ENCODE peak calls at places on chromosomes 3 and 15, in six cellular contexts. W is heart left ventricle; K is keratinocyte; E is aorta; P is CD8-positive, alpha-beta memory T cell; M is tibial artery. N is an unnamed sample.

GRCh38 chr3:170713648-170714047 is 127.8 kb upstream of the SLC7A14 start:
- DNase-seq in W (no peak), K (no peak), E (no peak), P (no peak), M (no peak), N (no peak)

GRCh38 chr15:49858076-49858475 is 237.2 kb downstream of the DTWD1 start:
- DNase-seq in W (no peak), K (no peak), E (no peak), P (no peak), M (no peak), N (no peak)

GRCh38 chr3:183108002-183108449 is 8.7 kb upstream of the MCCC1 start:
- DNase-seq in W (no peak), K (no peak), E (no peak), P (no peak), M (no peak), N (no peak)

GRCh38 chr3:7382293-7383033 is 521.5 kb downstream of the GRM7 start:
- DNase-seq in W (no peak), K (no peak), E (no peak), P (no peak), M (no peak), N (no peak)

GRCh38 chr3:78999139-78999538 is 768.7 kb downstream of the ROBO1 start:
- DNase-seq in W (no peak), K (no peak), E (no peak), P (no peak), M (no peak), N (no peak)

GRCh38 chr3:59482684-59483083 is 432.9 kb upstream of the CFAP20DC start:
- DNase-seq in W (no peak), K (no peak), E (no peak), P (no peak), M (no peak), N (no peak)

GRCh38 chr15:85024509-85025336 is 43.1 kb downstream of the PDE8A start:
- DNase-seq in W (no peak), K (peak; percentile 13), E (no peak), P (no peak), M (no peak), N (no peak)

GRCh38 chr15:51004103-51004536 is 90.6 kb downstream of the TNFAIP8L3 start:
- DNase-seq in W (no peak), K (peak; percentile 23), E (no peak), P (no peak), M (no peak), N (no peak)

GRCh38 chr15:48653913-48654630 is 8.6 kb upstream of the FBN1 start:
- DNase-seq in W (no peak), K (no peak), E (no peak), P (no peak), M (no peak), N (no peak)

GRCh38 chr3:130787422-130788068 is 40.9 kb upstream of the PIK3R4 start:
- DNase-seq in W (no peak), K (no peak), E (no peak), P (no peak), M (no peak), N (no peak)

GRCh38 chr15:41115088-41115651 is 910 bp downstream of the INO80 start:
- DNase-seq in W (no peak), K (peak; percentile 25), E (no peak), P (peak; percentile 73), M (no peak), N (no peak)

GRCh38 chr3:94036909-94037507 is 8.6 kb upstream of the STX19 start:
- DNase-seq in W (no peak), K (no peak), E (no peak), P (no peak), M (no peak), N (no peak)

GRCh38 chr3:126377211-126377610 is 17.5 kb upstream of the CFAP100 start:
- DNase-seq in W (no peak), K (no peak), E (peak; percentile 11), P (no peak), M (no peak), N (no peak)

GRCh38 chr3:46845860-46846623 is 17.2 kb downstream of the MYL3 start:
- DNase-seq in W (peak; percentile 71), K (no peak), E (peak; percentile 84), P (peak; percentile 79), M (peak; percentile 70), N (peak; percentile 63)

GRCh38 chr3:57890874-57891273 is 117.3 kb upstream of the FLNB start:
- DNase-seq in W (no peak), K (no peak), E (no peak), P (no peak), M (no peak), N (no peak)

GRCh38 chr3:126128504-126129407 is 44.8 kb upstream of the SLC41A3 start:
- DNase-seq in W (no peak), K (no peak), E (peak; percentile 34), P (no peak), M (peak; percentile 10), N (no peak)

GRCh38 chr3:196138464-196138863 is 56.6 kb upstream of the TFRC start:
- DNase-seq in W (no peak), K (no peak), E (no peak), P (no peak), M (no peak), N (no peak)

GRCh38 chr3:81393251-81393650 is 368.2 kb downstream of the GBE1 start:
- DNase-seq in W (no peak), K (no peak), E (no peak), P (no peak), M (no peak), N (no peak)

GRCh38 chr3:18199757-18200156 is 225.4 kb downstream of the SATB1 start:
- DNase-seq in W (no peak), K (no peak), E (no peak), P (no peak), M (no peak), N (no peak)
- H3K27ac ChIP-seq in W (no peak overlapping the region), K (no peak overlapping the region), E (no peak overlapping the region), P (no peak overlapping the region), M (no peak overlapping the region), N (no peak overlapping the region)

DNA sequence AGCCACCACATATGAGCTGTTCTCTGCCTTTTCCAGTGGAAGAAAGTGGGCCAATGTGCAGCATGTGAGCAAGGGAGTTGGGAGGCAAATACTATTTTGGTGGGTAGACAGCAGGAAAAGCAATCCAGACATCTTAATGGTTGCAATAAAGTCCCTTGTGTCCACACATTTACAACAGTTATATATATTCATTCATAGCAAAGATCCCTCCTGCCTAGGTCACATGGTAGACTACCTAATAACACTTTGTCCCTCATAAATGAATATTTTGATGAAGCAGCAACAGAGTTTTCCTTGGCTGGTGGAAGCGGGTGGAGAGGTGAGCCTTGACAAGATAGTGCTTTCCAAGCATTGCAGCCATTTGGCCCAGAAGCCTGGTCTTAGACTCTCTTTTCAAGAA is 6.2 kb upstream of the NSMCE3 start:
- DNase-seq in W (no peak), K (no peak), E (no peak), P (no peak), M (no peak), N (no peak)
- H3K9me3 ChIP-seq in W (no peaks in the 10 kb centered on the region), K (no peaks in the 10 kb centered on the region), E (no peaks in the 10 kb centered on the region), P (no peaks in the 10 kb centered on the region), M (no peaks in the 10 kb centered on the region), N (no peaks in the 10 kb centered on the region)

GRCh38 chr3:31412832-31413231 is 119.9 kb upstream of the STT3B start:
- DNase-seq in W (no peak), K (no peak), E (no peak), P (no peak), M (no peak), N (no peak)

GRCh38 chr3:31420311-31420710 is 112.4 kb upstream of the STT3B start:
- DNase-seq in W (no peak), K (no peak), E (no peak), P (no peak), M (no peak), N (no peak)

GRCh38 chr3:31416980-31417379 is 115.7 kb upstream of the STT3B start:
- DNase-seq in W (peak; percentile 15), K (no peak), E (no peak), P (no peak), M (no peak), N (no peak)

GRCh38 chr3:31421280-31422048 is 111.3 kb upstream of the STT3B start:
- DNase-seq in W (no peak), K (no peak), E (no peak), P (no peak), M (no peak), N (no peak)

GRCh38 chr3:31417486-31417885 is 115.2 kb upstream of the STT3B start:
- DNase-seq in W (no peak), K (no peak), E (no peak), P (no peak), M (no peak), N (no peak)
- H3K27ac ChIP-seq in W (no peak overlapping the region), K (no peak overlapping the region), E (no peak overlapping the region), P (no peak overlapping the region), M (no peak overlapping the region), N (no peak overlapping the region)

GRCh38 chr3:167830007-167830406 is 94.5 kb downstream of the SERPINI1 start:
- DNase-seq in W (no peak), K (no peak), E (no peak), P (no peak), M (no peak), N (no peak)
- H3K9me3 ChIP-seq in W (no peaks in the 10 kb centered on the region), K (no peaks in the 10 kb centered on the region), E (no peaks in the 10 kb centered on the region), P (no peaks in the 10 kb centered on the region), M (no peaks in the 10 kb centered on the region), N (no peaks in the 10 kb centered on the region)

DNA sequence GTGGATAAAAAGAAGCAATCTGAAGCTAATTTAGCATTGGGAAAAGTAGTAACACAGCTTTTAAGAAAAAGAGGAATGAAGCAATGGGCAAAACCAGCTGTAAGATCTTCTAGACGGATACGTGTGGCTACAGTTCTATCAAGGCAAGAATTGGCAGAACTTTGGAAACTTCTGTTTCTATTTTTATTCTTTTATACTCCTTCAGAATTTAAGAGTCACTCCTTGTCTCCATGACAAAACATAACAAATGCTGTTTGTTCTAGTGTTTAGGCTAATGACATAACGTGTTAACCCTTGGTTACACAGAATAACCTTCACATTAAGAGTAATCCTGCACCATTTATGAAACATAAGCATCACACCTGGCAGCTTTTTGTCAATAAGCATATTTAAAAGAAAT is 289.3 kb downstream of the ROBO2 start:
- DNase-seq in W (no peak), K (no peak), E (no peak), P (no peak), M (no peak), N (no peak)
- H3K27ac ChIP-seq in W (no peak overlapping the region), K (no peak overlapping the region), E (peak overlapping the region; percentile 90), P (no peak overlapping the region), M (peak overlapping the region; percentile 66), N (no peak overlapping the region)